ENCODE peak calls at places on chromosomes 3 and 15, in six cellular contexts. T, I, P, X, M and V are unnamed samples.

GRCh38 chr15:78492841-78493240 is 14.5 kb upstream of the HYKK start:
- DNase-seq in T (no peak), I (no peak), P (no peak), X (no peak), M (no peak), V (peak)

GRCh38 chr3:13479332-13479581 is 849 bp upstream of the HDAC11 start:
- DNase-seq in T (peak), I (no peak), P (peak), X (no peak), M (peak), V (no peak)

GRCh38 chr15:39770748-39771689 is 11.6 kb downstream of the FSIP1 start:
- DNase-seq in T (no peak), I (no peak), P (no peak), X (no peak), M (no peak), V (peak)

GRCh38 chr3:48596157-48596556 is 1.0 kb upstream of the COL7A1 start:
- DNase-seq in T (no peak), I (no peak), P (no peak), X (no peak), M (no peak), V (no peak)

GRCh38 chr15:66214236-66214635 is 39.3 kb downstream of the MEGF11 start:
- DNase-seq in T (no peak), I (no peak), P (no peak), X (no peak), M (no peak), V (no peak)

GRCh38 chr15:90762109-90762508 is 45.0 kb downstream of the BLM start:
- DNase-seq in T (no peak), I (no peak), P (no peak), X (no peak), M (peak), V (peak)

GRCh38 chr15:77503240-77503639 is 82.6 kb downstream of the HMG20A start:
- DNase-seq in T (no peak), I (no peak), P (no peak), X (no peak), M (no peak), V (no peak)

GRCh38 chr3:178750639-178751038 is 214.4 kb downstream of the KCNMB2 start:
- DNase-seq in T (no peak), I (no peak), P (no peak), X (no peak), M (no peak), V (no peak)

GRCh38 chr15:50783895-50784294 is 18.4 kb upstream of the SPPL2A start:
- DNase-seq in T (no peak), I (no peak), P (no peak), X (no peak), M (no peak), V (no peak)

GRCh38 chr3:65535260-65535659 is 503.5 kb downstream of the MAGI1 start:
- DNase-seq in T (no peak), I (no peak), P (no peak), X (no peak), M (no peak), V (no peak)

GRCh38 chr3:86914651-86915050 is 76.3 kb downstream of the VGLL3 start:
- DNase-seq in T (no peak), I (no peak), P (no peak), X (no peak), M (no peak), V (no peak)